ENCODE peak calls at places on chromosomes 6 and 20, in nine cellular contexts. One of them, this sample, is unnamed.

GRCh38 chr20:22412977-22413868 is 171.1 kb downstream of the FOXA2 start:
- DNase-seq in lower lobe of right lung: no peak
- DNase-seq in sigmoid colon: no peak
- DNase-seq in cardiac muscle cell: no peak
- DNase-seq in thoracic aorta: no peak
- DNase-seq in fibroblast of lung: no peak
- DNase-seq in PC-3: no peak
- DNase-seq in effector memory CD4-positive, alpha-beta T cell: no peak
- DNase-seq in GM23248: no peak
- DNase-seq in this sample: no peak

GRCh38 chr6:105253787-105254186 is 74.0 kb upstream of the POPDC3 start:
- DNase-seq in lower lobe of right lung: no peak
- DNase-seq in sigmoid colon: no peak
- DNase-seq in cardiac muscle cell: no peak
- DNase-seq in thoracic aorta: no peak
- DNase-seq in fibroblast of lung: no peak
- DNase-seq in PC-3: no peak
- DNase-seq in effector memory CD4-positive, alpha-beta T cell: no peak
- DNase-seq in GM23248: no peak
- DNase-seq in this sample: no peak

GRCh38 chr6:25768566-25768965 is 14.0 kb downstream of the SLC17A4 start:
- DNase-seq in lower lobe of right lung: no peak
- DNase-seq in sigmoid colon: no peak
- DNase-seq in cardiac muscle cell: no peak
- DNase-seq in thoracic aorta: no peak
- DNase-seq in fibroblast of lung: no peak
- DNase-seq in PC-3: no peak
- DNase-seq in effector memory CD4-positive, alpha-beta T cell: no peak
- DNase-seq in GM23248: no peak
- DNase-seq in this sample: no peak

GRCh38 chr6:24330137-24330732 is 27.6 kb downstream of the DCDC2 start:
- DNase-seq in lower lobe of right lung: no peak
- DNase-seq in sigmoid colon: no peak
- DNase-seq in cardiac muscle cell: no peak
- DNase-seq in thoracic aorta: no peak
- DNase-seq in fibroblast of lung: no peak
- DNase-seq in PC-3: no peak
- DNase-seq in effector memory CD4-positive, alpha-beta T cell: no peak
- DNase-seq in GM23248: peak; percentile 55
- DNase-seq in this sample: no peak

GRCh38 chr6:32692019-32692418 is 25.6 kb upstream of the HLA-DQB1 start:
- DNase-seq in lower lobe of right lung: peak; percentile 50
- DNase-seq in sigmoid colon: no peak
- DNase-seq in cardiac muscle cell: peak; percentile 19
- DNase-seq in thoracic aorta: no peak
- DNase-seq in fibroblast of lung: no peak
- DNase-seq in PC-3: peak; percentile 66
- DNase-seq in effector memory CD4-positive, alpha-beta T cell: no peak
- DNase-seq in GM23248: no peak
- DNase-seq in this sample: peak; percentile 59

GRCh38 chr6:169800116-169800667 is 48.8 kb downstream of the ERMARD start:
- DNase-seq in lower lobe of right lung: no peak
- DNase-seq in sigmoid colon: no peak
- DNase-seq in cardiac muscle cell: no peak
- DNase-seq in thoracic aorta: no peak
- DNase-seq in fibroblast of lung: peak; percentile 33
- DNase-seq in PC-3: no peak
- DNase-seq in effector memory CD4-positive, alpha-beta T cell: no peak
- DNase-seq in GM23248: peak; percentile 44
- DNase-seq in this sample: no peak

GRCh38 chr20:10109621-10110020 is 74.8 kb downstream of the ANKEF1 start:
- DNase-seq in lower lobe of right lung: no peak
- DNase-seq in sigmoid colon: no peak
- DNase-seq in cardiac muscle cell: no peak
- DNase-seq in thoracic aorta: no peak
- DNase-seq in fibroblast of lung: no peak
- DNase-seq in PC-3: no peak
- DNase-seq in effector memory CD4-positive, alpha-beta T cell: no peak
- DNase-seq in GM23248: no peak
- DNase-seq in this sample: no peak

GRCh38 chr6:106051241-106051640 is 34.9 kb upstream of the PRDM1 start:
- DNase-seq in lower lobe of right lung: no peak
- DNase-seq in sigmoid colon: no peak
- DNase-seq in cardiac muscle cell: no peak
- DNase-seq in thoracic aorta: no peak
- DNase-seq in fibroblast of lung: no peak
- DNase-seq in PC-3: no peak
- DNase-seq in effector memory CD4-positive, alpha-beta T cell: no peak
- DNase-seq in GM23248: no peak
- DNase-seq in this sample: no peak

GRCh38 chr6:163501022-163501421 is 86.5 kb downstream of the QKI start:
- DNase-seq in lower lobe of right lung: no peak
- DNase-seq in sigmoid colon: no peak
- DNase-seq in cardiac muscle cell: no peak
- DNase-seq in thoracic aorta: no peak
- DNase-seq in fibroblast of lung: no peak
- DNase-seq in PC-3: no peak
- DNase-seq in effector memory CD4-positive, alpha-beta T cell: no peak
- DNase-seq in GM23248: peak; percentile 17
- DNase-seq in this sample: no peak

GRCh38 chr20:46206025-46206424 is 87.9 kb downstream of the CD40 start:
- DNase-seq in lower lobe of right lung: peak; percentile 72
- DNase-seq in sigmoid colon: peak; percentile 74
- DNase-seq in cardiac muscle cell: no peak
- DNase-seq in thoracic aorta: no peak
- DNase-seq in fibroblast of lung: peak; percentile 23
- DNase-seq in PC-3: peak; percentile 68
- DNase-seq in effector memory CD4-positive, alpha-beta T cell: no peak
- DNase-seq in GM23248: peak; percentile 62
- DNase-seq in this sample: no peak

GRCh38 chr6:25954756-25955155 is 7.8 kb upstream of the TRIM38 start:
- DNase-seq in lower lobe of right lung: no peak
- DNase-seq in sigmoid colon: no peak
- DNase-seq in cardiac muscle cell: no peak
- DNase-seq in thoracic aorta: no peak
- DNase-seq in fibroblast of lung: no peak
- DNase-seq in PC-3: peak; percentile 61
- DNase-seq in effector memory CD4-positive, alpha-beta T cell: no peak
- DNase-seq in GM23248: no peak
- DNase-seq in this sample: no peak

GRCh38 chr6:33840064-33840926 is 36.5 kb upstream of the MLN start:
- DNase-seq in lower lobe of right lung: no peak
- DNase-seq in sigmoid colon: no peak
- DNase-seq in cardiac muscle cell: no peak
- DNase-seq in thoracic aorta: no peak
- DNase-seq in fibroblast of lung: peak; percentile 92
- DNase-seq in PC-3: peak; percentile 98
- DNase-seq in effector memory CD4-positive, alpha-beta T cell: no peak
- DNase-seq in GM23248: peak; percentile 99
- DNase-seq in this sample: no peak

GRCh38 chr6:75235271-75235670 is 8.3 kb downstream of the COX7A2 start:
- DNase-seq in lower lobe of right lung: no peak
- DNase-seq in sigmoid colon: no peak
- DNase-seq in cardiac muscle cell: no peak
- DNase-seq in thoracic aorta: no peak
- DNase-seq in fibroblast of lung: no peak
- DNase-seq in PC-3: no peak
- DNase-seq in effector memory CD4-positive, alpha-beta T cell: no peak
- DNase-seq in GM23248: no peak
- DNase-seq in this sample: no peak

GRCh38 chr6:13523826-13524622 is 36.6 kb upstream of the GFOD1 start:
- DNase-seq in lower lobe of right lung: no peak
- DNase-seq in sigmoid colon: no peak
- DNase-seq in cardiac muscle cell: peak; percentile 53
- DNase-seq in thoracic aorta: no peak
- DNase-seq in fibroblast of lung: no peak
- DNase-seq in PC-3: no peak
- DNase-seq in effector memory CD4-positive, alpha-beta T cell: no peak
- DNase-seq in GM23248: no peak
- DNase-seq in this sample: no peak

GRCh38 chr6:12516070-12516469 is 200.5 kb upstream of the PHACTR1 start:
- DNase-seq in lower lobe of right lung: no peak
- DNase-seq in sigmoid colon: no peak
- DNase-seq in cardiac muscle cell: no peak
- DNase-seq in thoracic aorta: no peak
- DNase-seq in fibroblast of lung: peak; percentile 1
- DNase-seq in PC-3: no peak
- DNase-seq in effector memory CD4-positive, alpha-beta T cell: no peak
- DNase-seq in GM23248: peak; percentile 19
- DNase-seq in this sample: peak; percentile 4

GRCh38 chr20:51800132-51800721 is 2.1 kb downstream of the SALL4 start:
- DNase-seq in lower lobe of right lung: peak; percentile 70
- DNase-seq in sigmoid colon: no peak
- DNase-seq in cardiac muscle cell: peak; percentile 91
- DNase-seq in thoracic aorta: no peak
- DNase-seq in fibroblast of lung: peak; percentile 39
- DNase-seq in PC-3: peak; percentile 92
- DNase-seq in effector memory CD4-positive, alpha-beta T cell: no peak
- DNase-seq in GM23248: peak; percentile 38
- DNase-seq in this sample: peak; percentile 11
- H3K4me3 ChIP-seq in lower lobe of right lung: peak overlapping the region; percentile 50
- H3K4me3 ChIP-seq in sigmoid colon: peak overlapping the region; percentile 42
- H3K4me3 ChIP-seq in cardiac muscle cell: peak overlapping the region; percentile 79
- H3K4me3 ChIP-seq in thoracic aorta: peak overlapping the region; percentile 67
- H3K4me3 ChIP-seq in fibroblast of lung: peak overlapping the region; percentile 38
- H3K4me3 ChIP-seq in PC-3: peak overlapping the region; percentile 73
- H3K4me3 ChIP-seq in effector memory CD4-positive, alpha-beta T cell: no peak overlapping the region
- H3K4me3 ChIP-seq in GM23248: peak overlapping the region; percentile 75
- H3K4me3 ChIP-seq in this sample: no peak overlapping the region

GRCh38 chr20:4956200-4956810 is 45.0 kb downstream of the SLC23A2 start:
- DNase-seq in lower lobe of right lung: no peak
- DNase-seq in sigmoid colon: no peak
- DNase-seq in cardiac muscle cell: peak; percentile 66
- DNase-seq in thoracic aorta: no peak
- DNase-seq in fibroblast of lung: peak; percentile 74
- DNase-seq in PC-3: peak; percentile 86
- DNase-seq in effector memory CD4-positive, alpha-beta T cell: no peak
- DNase-seq in GM23248: peak; percentile 71
- DNase-seq in this sample: peak; percentile 56

GRCh38 chr20:4951299-4951698 is 50.0 kb downstream of the SLC23A2 start:
- DNase-seq in lower lobe of right lung: no peak
- DNase-seq in sigmoid colon: peak; percentile 71
- DNase-seq in cardiac muscle cell: no peak
- DNase-seq in thoracic aorta: peak; percentile 27
- DNase-seq in fibroblast of lung: peak; percentile 83
- DNase-seq in PC-3: peak; percentile 78
- DNase-seq in effector memory CD4-positive, alpha-beta T cell: no peak
- DNase-seq in GM23248: peak; percentile 90
- DNase-seq in this sample: no peak

GRCh38 chr20:4950841-4951240 is 50.5 kb downstream of the SLC23A2 start:
- DNase-seq in lower lobe of right lung: no peak
- DNase-seq in sigmoid colon: no peak
- DNase-seq in cardiac muscle cell: no peak
- DNase-seq in thoracic aorta: no peak
- DNase-seq in fibroblast of lung: no peak
- DNase-seq in PC-3: no peak
- DNase-seq in effector memory CD4-positive, alpha-beta T cell: no peak
- DNase-seq in GM23248: no peak
- DNase-seq in this sample: no peak

GRCh38 chr20:4952229-4952628 is 49.1 kb downstream of the SLC23A2 start:
- DNase-seq in lower lobe of right lung: no peak
- DNase-seq in sigmoid colon: no peak
- DNase-seq in cardiac muscle cell: no peak
- DNase-seq in thoracic aorta: no peak
- DNase-seq in fibroblast of lung: no peak
- DNase-seq in PC-3: no peak
- DNase-seq in effector memory CD4-positive, alpha-beta T cell: no peak
- DNase-seq in GM23248: no peak
- DNase-seq in this sample: no peak

GRCh38 chr20:4953881-4954280 is 47.4 kb downstream of the SLC23A2 start:
- DNase-seq in lower lobe of right lung: no peak
- DNase-seq in sigmoid colon: no peak
- DNase-seq in cardiac muscle cell: no peak
- DNase-seq in thoracic aorta: no peak
- DNase-seq in fibroblast of lung: no peak
- DNase-seq in PC-3: no peak
- DNase-seq in effector memory CD4-positive, alpha-beta T cell: no peak
- DNase-seq in GM23248: no peak
- DNase-seq in this sample: no peak
- H3K4me1 ChIP-seq in lower lobe of right lung: peaks cover 12% of the 10 kb centered on the region
- H3K4me1 ChIP-seq in sigmoid colon: peaks cover 25% of the 10 kb centered on the region
- H3K4me1 ChIP-seq in cardiac muscle cell: no peaks in the 10 kb centered on the region
- H3K4me1 ChIP-seq in thoracic aorta: peaks cover 9% of the 10 kb centered on the region
- H3K4me1 ChIP-seq in fibroblast of lung: peaks cover 12% of the 10 kb centered on the region
- H3K4me1 ChIP-seq in PC-3: peaks cover 5% of the 10 kb centered on the region
- H3K4me1 ChIP-seq in effector memory CD4-positive, alpha-beta T cell: no peaks in the 10 kb centered on the region
- H3K4me1 ChIP-seq in GM23248: peaks cover 12% of the 10 kb centered on the region
- H3K4me1 ChIP-seq in this sample: peaks cover 4% of the 10 kb centered on the region

DNA sequence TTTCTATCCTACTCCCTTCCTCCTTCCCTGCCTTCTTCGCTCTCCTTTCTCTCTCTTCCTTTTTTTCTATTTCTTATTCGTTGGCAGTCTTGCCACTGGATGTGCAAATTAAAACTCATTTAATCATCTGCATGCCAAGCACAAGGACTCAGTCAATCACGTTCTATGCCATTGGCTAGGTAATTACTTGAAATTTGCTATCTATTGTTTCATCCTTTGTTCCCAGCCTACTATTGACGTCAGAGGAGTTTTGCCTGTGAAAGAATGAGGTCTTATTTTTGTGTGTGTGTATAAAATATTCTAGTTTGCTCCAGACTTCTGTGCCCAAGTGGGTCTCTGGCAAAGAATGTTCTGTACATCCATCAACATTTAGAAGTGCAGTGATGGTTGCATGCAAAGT is 132.3 kb upstream of the DOK5 start:
- DNase-seq in lower lobe of right lung: no peak
- DNase-seq in sigmoid colon: no peak
- DNase-seq in cardiac muscle cell: no peak
- DNase-seq in thoracic aorta: no peak
- DNase-seq in fibroblast of lung: no peak
- DNase-seq in PC-3: no peak
- DNase-seq in effector memory CD4-positive, alpha-beta T cell: no peak
- DNase-seq in GM23248: no peak
- DNase-seq in this sample: no peak
- H3K27me3 ChIP-seq in lower lobe of right lung: no peaks in the 10 kb centered on the region
- H3K27me3 ChIP-seq in sigmoid colon: no peaks in the 10 kb centered on the region
- H3K27me3 ChIP-seq in cardiac muscle cell: no peaks in the 10 kb centered on the region
- H3K27me3 ChIP-seq in thoracic aorta: no peaks in the 10 kb centered on the region
- H3K27me3 ChIP-seq in fibroblast of lung: no peaks in the 10 kb centered on the region
- H3K27me3 ChIP-seq in PC-3: peaks cover 24% of the 10 kb centered on the region
- H3K27me3 ChIP-seq in effector memory CD4-positive, alpha-beta T cell: no peaks in the 10 kb centered on the region
- H3K27me3 ChIP-seq in GM23248: no peaks in the 10 kb centered on the region
- H3K27me3 ChIP-seq in this sample: no peaks in the 10 kb centered on the region

DNA sequence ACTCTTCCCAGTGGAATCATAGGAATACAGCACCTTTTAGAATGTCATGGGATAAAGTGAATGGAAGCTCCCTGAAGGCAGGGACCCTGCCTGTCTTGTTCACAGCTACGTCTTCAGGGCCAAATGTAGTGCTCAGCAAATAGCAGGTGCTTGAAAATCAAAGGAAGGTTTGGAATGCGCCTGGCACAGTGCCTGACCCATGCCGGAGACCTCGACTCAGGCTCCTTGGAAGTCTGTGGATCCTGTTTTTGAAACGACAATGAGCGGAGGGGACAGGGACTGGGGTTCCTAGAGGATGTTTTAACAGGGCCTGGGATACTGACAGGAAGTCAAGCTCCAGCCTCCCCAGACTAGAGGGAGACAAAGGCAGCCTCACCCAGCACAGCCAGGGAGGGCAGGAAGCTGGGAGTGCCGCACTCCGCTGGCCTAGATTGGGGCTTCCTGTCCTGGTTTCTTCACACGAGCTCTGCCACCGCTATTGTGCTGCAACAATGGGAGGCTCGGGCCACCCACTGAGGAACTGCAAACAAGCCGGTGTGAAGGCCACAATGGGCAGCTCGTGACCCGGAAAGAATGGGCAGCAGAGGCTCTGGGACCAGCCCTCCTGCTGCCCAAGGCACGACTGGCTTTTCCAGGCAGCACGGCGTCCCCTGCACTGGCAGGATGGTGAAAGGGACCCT is 76.7 kb downstream of the PREX1 start:
- DNase-seq in lower lobe of right lung: peak; percentile 82
- DNase-seq in sigmoid colon: no peak
- DNase-seq in cardiac muscle cell: no peak
- DNase-seq in thoracic aorta: no peak
- DNase-seq in fibroblast of lung: no peak
- DNase-seq in PC-3: no peak
- DNase-seq in effector memory CD4-positive, alpha-beta T cell: peak; percentile 45
- DNase-seq in GM23248: no peak
- DNase-seq in this sample: no peak
- H3K4me3 ChIP-seq in lower lobe of right lung: no peak overlapping the region
- H3K4me3 ChIP-seq in sigmoid colon: no peak overlapping the region
- H3K4me3 ChIP-seq in cardiac muscle cell: no peak overlapping the region
- H3K4me3 ChIP-seq in thoracic aorta: no peak overlapping the region
- H3K4me3 ChIP-seq in fibroblast of lung: no peak overlapping the region
- H3K4me3 ChIP-seq in PC-3: no peak overlapping the region
- H3K4me3 ChIP-seq in effector memory CD4-positive, alpha-beta T cell: peak overlapping the region; percentile 9
- H3K4me3 ChIP-seq in GM23248: no peak overlapping the region
- H3K4me3 ChIP-seq in this sample: peak overlapping the region; percentile 16

This sample was measured in CD4-positive, CD25-positive, alpha-beta regulatory T cell.